ENCODE peak calls at places on chromosomes 2 and 18, in nine cellular contexts. B, K, J, M, Q, N, A, Y and X are unnamed samples.

GRCh38 chr2:64018715-64019082 is 529 bp downstream of the VPS54 start:
- DNase-seq in J (no peak), M (no peak), K (peak), A (peak), B (peak), Y (peak), Q (no peak), N (peak), X (peak)

GRCh38 chr2:64658269-64658668 is 4.6 kb upstream of the SERTAD2 start:
- DNase-seq in B (no peak), A (no peak), Q (no peak), M (no peak), N (no peak), K (no peak), Y (no peak), J (no peak), X (no peak)

GRCh38 chr2:24832991-24833671 is 39.9 kb downstream of the CENPO start:
- DNase-seq in A (no peak), M (no peak), K (no peak), B (no peak), N (no peak), Y (no peak), J (no peak), Q (no peak), X (no peak)

GRCh38 chr2:75587954-75588587 is 27.3 kb upstream of the EVA1A start:
- DNase-seq in B (no peak), Y (no peak), K (peak), N (no peak), J (no peak), A (peak), M (no peak), Q (no peak), X (peak)

GRCh38 chr2:121155502-121156056 is 129.4 kb downstream of the TFCP2L1 start:
- DNase-seq in N (no peak), M (no peak), K (no peak), A (no peak), B (no peak), Y (no peak), Q (no peak), J (no peak), X (no peak)

GRCh38 chr2:141490886-141491285 is 639.9 kb downstream of the LRP1B start:
- DNase-seq in A (no peak), M (no peak), K (no peak), Q (no peak), N (no peak), B (no peak), J (no peak), Y (no peak), X (no peak)

GRCh38 chr2:149904352-149904751 is 316.8 kb upstream of the MMADHC start:
- DNase-seq in K (no peak), N (no peak), Q (no peak), A (no peak), J (no peak), Y (no peak), M (no peak), B (no peak), X (no peak)

GRCh38 chr2:35822716-35823115 is 532.9 kb upstream of the CRIM1 start:
- DNase-seq in K (no peak), A (no peak), N (peak), B (no peak), Q (no peak), J (no peak), M (no peak), Y (no peak), X (no peak)

GRCh38 chr18:59884331-59884730 is 15.5 kb upstream of the PMAIP1 start:
- DNase-seq in A (no peak), B (no peak), Y (no peak), J (no peak), K (no peak), Q (no peak), M (no peak), N (no peak), X (no peak)